ENCODE peak calls at places on chromosomes 13 and 19, in eight cellular contexts. A is tibial artery; L is lower leg skin; Q is T47D; I is left ventricle myocardium inferior; P is astrocyte; K is T-helper 1 cell; T is stimulated activated CD4-positive, alpha-beta T cell treated with anti-CD3 and anti-CD28 coated beads, Interleukin-1b, Interleukin-23, amount 100 ng/mL, for 1 hour. J is an unnamed sample.

GRCh38 chr19:11092181-11092538 is 2.9 kb downstream of the LDLR start:
- DNase-seq in A (no peak), L (no peak), Q (peak; percentile 33), I (no peak), P (peak; percentile 65), K (peak; percentile 57), T (peak; percentile 12), J (peak; percentile 10)

GRCh38 chr19:55383789-55384575 is at the start of gene TMEM238:
- DNase-seq in A (no peak), L (no peak), Q (peak; percentile 83), I (peak; percentile 46), P (peak; percentile 56), K (no peak), T (no peak), J (no peak)

GRCh38 chr19:37902668-37903067 is 3.7 kb downstream of the WDR87 start:
- DNase-seq in A (peak; percentile 57), L (peak; percentile 67), Q (peak; percentile 87), I (peak; percentile 66), P (peak; percentile 25), K (peak; percentile 72), T (peak; percentile 63), J (peak; percentile 60)

GRCh38 chr19:4584670-4585460 is 25.4 kb upstream of the SEMA6B start:
- DNase-seq in A (no peak), L (no peak), Q (no peak), I (no peak), P (no peak), K (no peak), T (no peak), J (no peak)

GRCh38 chr19:48663667-48664066 is 9.2 kb downstream of the NTN5 start:
- DNase-seq in A (no peak), L (no peak), Q (no peak), I (no peak), P (no peak), K (no peak), T (no peak), J (no peak)

GRCh38 chr13:36675213-36675536 is 1.4 kb downstream of the SERTM1 start:
- DNase-seq in A (no peak), L (no peak), Q (no peak), I (no peak), P (no peak), K (no peak), T (no peak), J (no peak)

GRCh38 chr19:3479819-3480215 is 508 bp downstream of the SMIM24 start:
- DNase-seq in A (no peak), L (no peak), Q (peak; percentile 68), I (no peak), P (no peak), K (peak; percentile 36), T (no peak), J (no peak)

GRCh38 chr13:93180376-93180966 is 46.1 kb upstream of the GPC6 start:
- DNase-seq in A (no peak), L (no peak), Q (no peak), I (no peak), P (peak; percentile 96), K (no peak), T (no peak), J (no peak)

GRCh38 chr13:19791953-19792537 is 9.3 kb upstream of the PSPC1 start:
- DNase-seq in A (no peak), L (no peak), Q (no peak), I (no peak), P (no peak), K (no peak), T (no peak), J (no peak)

GRCh38 chr19:44142014-44142523 is 715 bp downstream of the ZNF234 start:
- DNase-seq in A (no peak), L (no peak), Q (peak; percentile 16), I (no peak), P (peak; percentile 26), K (no peak), T (no peak), J (no peak)

GRCh38 chr13:44842158-44842557 is 147.1 kb downstream of the NUFIP1 start:
- DNase-seq in A (no peak), L (no peak), Q (no peak), I (no peak), P (peak; percentile 74), K (no peak), T (no peak), J (no peak)

GRCh38 chr19:53942001-53942786 is 20.5 kb upstream of the CACNG8 start:
- DNase-seq in A (no peak), L (no peak), Q (peak; percentile 90), I (no peak), P (no peak), K (no peak), T (no peak), J (no peak)

J was measured in nucleus accumbens.